ENCODE peak calls at places on chromosome X, in four cellular contexts. H is Peyer's patch, Y is left lung, C is left ventricle myocardium inferior. F is an unnamed sample.
A peak's percentile ranks its signal among the peaks of the same experiment; 100 is the strongest.

GRCh38 chrX:153970398-153971123 is 1.1 kb downstream of the HCFC1 start:
- DNase-seq in H (no peak), C (no peak), Y (peak; percentile 52), F (no peak)

GRCh38 chrX:101291204-101291603 is at the start of gene TAF7L:
- DNase-seq in H (no peak), C (no peak), Y (no peak), F (no peak)

GRCh38 chrX:142938793-142939192 is 86.9 kb upstream of the SPANXN4 start:
- DNase-seq in C (no peak), H (no peak), Y (no peak), F (no peak)

GRCh38 chrX:40266490-40267333 is 169.0 kb upstream of the BCOR start:
- DNase-seq in H (peak; percentile 77), Y (peak; percentile 71), C (peak; percentile 68), F (peak; percentile 82)

GRCh38 chrX:18698762-18699650 is 8.4 kb upstream of the PPEF1 start:
- DNase-seq in Y (no peak), C (no peak), H (no peak), F (no peak)

GRCh38 chrX:42567268-42567667 is 210.7 kb downstream of the PPP1R2C start:
- DNase-seq in H (no peak), Y (no peak), C (no peak), F (no peak)

GRCh38 chrX:70998402-70999027 is 67.6 kb upstream of the SLC7A3 start:
- DNase-seq in Y (no peak), C (no peak), H (no peak), F (no peak)

GRCh38 chrX:129545408-129545807 is 5.3 kb downstream of the OCRL start:
- DNase-seq in C (no peak), H (no peak), Y (no peak), F (no peak)

GRCh38 chrX:72169008-72169728 is 12.4 kb upstream of the PIN4 start:
- DNase-seq in H (peak; percentile 47), C (no peak), Y (no peak), F (no peak)

GRCh38 chrX:71052721-71053120 is 15.4 kb downstream of the SNX12 start:
- DNase-seq in H (no peak), C (no peak), Y (no peak), F (no peak)

GRCh38 chrX:10648608-10649007 is 28.2 kb upstream of the MID1 start:
- DNase-seq in H (no peak), Y (no peak), C (no peak), F (no peak)

GRCh38 chrX:48700951-48701653 is 4.6 kb downstream of the SUV39H1 start:
- DNase-seq in C (no peak), H (no peak), Y (no peak), F (no peak)

GRCh38 chrX:46941341-46941740 is 29.1 kb downstream of the JADE3 start:
- DNase-seq in Y (no peak), H (no peak), C (no peak), F (no peak)

GRCh38 chrX:110965409-110965808 is 130.6 kb upstream of the PAK3 start:
- DNase-seq in C (no peak), Y (no peak), H (no peak), F (no peak)

GRCh38 chrX:46447384-46447783 is 97.8 kb downstream of the ZNF674 start:
- DNase-seq in H (no peak), Y (no peak), C (no peak), F (no peak)

GRCh38 chrX:26848511-26848910 is 614.6 kb downstream of the PPP4R3C start:
- DNase-seq in C (no peak), Y (no peak), H (no peak), F (no peak)

GRCh38 chrX:71171110-71171801 is 26.6 kb downstream of the NLGN3 start:
- DNase-seq in C (no peak), H (no peak), Y (no peak), F (no peak)

GRCh38 chrX:153765138-153766079 is 1.4 kb downstream of the PLXNB3 start:
- DNase-seq in Y (no peak), C (no peak), H (no peak), F (peak; percentile 53)

GRCh38 chrX:152817082-152817744 is 13.3 kb downstream of the CETN2 start:
- DNase-seq in H (peak; percentile 73), C (no peak), Y (no peak), F (no peak)

GRCh38 chrX:129478516-129478915 is 44.8 kb downstream of the SMARCA1 start:
- DNase-seq in C (no peak), Y (no peak), H (no peak), F (no peak)

GRCh38 chrX:74535633-74536141 is 78.7 kb downstream of the RLIM start:
- DNase-seq in H (peak; percentile 85), Y (peak; percentile 64), C (peak; percentile 76), F (peak; percentile 77)

GRCh38 chrX:39935414-39936064 is 162.2 kb downstream of the BCOR start:
- DNase-seq in Y (no peak), H (no peak), C (no peak), F (no peak)

GRCh38 chrX:95076449-95076848 is 1402.4 kb downstream of the FAM133A start:
- DNase-seq in C (no peak), H (no peak), Y (no peak), F (no peak)

GRCh38 chrX:139508099-139508498 is 22.4 kb upstream of the F9 start:
- DNase-seq in C (no peak), Y (no peak), H (no peak), F (no peak)

GRCh38 chrX:114976321-114976720 is 41.1 kb downstream of the IL13RA2 start:
- DNase-seq in Y (no peak), H (no peak), C (no peak), F (no peak)

GRCh38 chrX:2967998-2968909 is 38.1 kb upstream of the ARSH start:
- DNase-seq in C (no peak), H (no peak), Y (peak; percentile 35), F (no peak)

GRCh38 chrX:17812763-17813162 is 48.3 kb downstream of the RAI2 start:
- DNase-seq in H (no peak), Y (no peak), C (no peak), F (no peak)

GRCh38 chrX:21383546-21383945 is 9.3 kb downstream of the CNKSR2 start:
- DNase-seq in H (no peak), C (no peak), Y (no peak), F (no peak)

GRCh38 chrX:70262952-70263567 is 3.1 kb upstream of the P2RY4 start:
- DNase-seq in Y (peak; percentile 39), C (peak; percentile 18), H (peak; percentile 64), F (no peak)

GRCh38 chrX:132022115-132022862 is 813 bp upstream of the STK26 start:
- DNase-seq in Y (no peak), C (no peak), H (no peak), F (peak; percentile 34)

GRCh38 chrX:141760761-141761160 is 62.2 kb upstream of the SPANXD start:
- DNase-seq in H (no peak), Y (no peak), C (no peak), F (no peak)

GRCh38 chrX:100647095-100647494 is 3.1 kb downstream of the SRPX2 start:
- DNase-seq in H (no peak), C (no peak), Y (no peak), F (peak; percentile 55)

GRCh38 chrX:147958316-147958715 is 22.8 kb upstream of the FMR1NB start:
- DNase-seq in Y (no peak), H (no peak), C (no peak), F (no peak)

GRCh38 chrX:50469206-50469605 is 1.4 kb downstream of the DGKK start:
- DNase-seq in C (no peak), Y (no peak), H (no peak), F (peak; percentile 37)

GRCh38 chrX:51395807-51396728 is 63.4 kb downstream of the NUDT10 start:
- DNase-seq in C (no peak), H (peak; percentile 70), Y (peak; percentile 35), F (no peak)

DNA sequence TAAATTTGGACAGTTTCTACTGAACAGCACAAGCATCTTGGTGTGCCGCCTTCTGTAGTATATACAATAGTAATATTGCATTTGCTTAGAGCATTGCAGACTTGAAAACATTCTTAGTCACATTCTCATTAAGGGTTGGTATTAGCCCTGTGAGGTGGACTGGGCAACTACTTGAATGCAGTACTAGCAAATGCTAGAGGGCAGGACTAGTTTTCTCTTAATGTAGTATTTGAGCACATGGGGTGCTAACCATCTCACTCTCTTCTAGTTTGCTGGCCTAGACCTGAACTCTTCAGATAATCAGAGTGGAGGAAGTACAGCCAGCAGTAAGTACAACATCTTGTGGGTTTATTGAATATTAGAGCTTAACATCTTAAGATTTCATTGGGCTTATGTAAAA is 3.2 kb downstream of the DDX3X start:
- DNase-seq in Y (no peak), C (no peak), H (no peak), F (no peak)
- H3K4me1 ChIP-seq in Y (peaks cover 36% of the 10 kb centered on the region), C (peaks cover 69% of the 10 kb centered on the region), H (no peaks in the 10 kb centered on the region), F (peaks cover 37% of the 10 kb centered on the region)

GRCh38 chrX:119479845-119480244 is 11.6 kb downstream of the SLC25A5 start:
- DNase-seq in H (no peak), C (no peak), Y (no peak), F (no peak)

GRCh38 chrX:119482497-119483480 is 14.5 kb downstream of the SLC25A5 start:
- DNase-seq in H (peak; percentile 82), C (peak; percentile 61), Y (peak; percentile 71), F (peak; percentile 69)

GRCh38 chrX:119481218-119481875 is 13.1 kb downstream of the SLC25A5 start:
- DNase-seq in Y (peak; percentile 63), C (peak; percentile 17), H (peak; percentile 69), F (no peak)

GRCh38 chrX:119478504-119478903 is 10.3 kb downstream of the SLC25A5 start:
- DNase-seq in H (no peak), Y (no peak), C (no peak), F (no peak)

GRCh38 chrX:119482041-119482440 is 13.8 kb downstream of the SLC25A5 start:
- DNase-seq in Y (no peak), C (no peak), H (no peak), F (no peak)
- H3K4me3 ChIP-seq in Y (peak overlapping the region; percentile 32), C (peak overlapping the region; percentile 64), H (peak overlapping the region; percentile 50), F (peak overlapping the region; percentile 63)

GRCh38 chrX:16664059-16664458 is 14.1 kb downstream of the S100G start:
- DNase-seq in H (no peak), Y (no peak), C (no peak), F (no peak)

GRCh38 chrX:16666541-16666940 is 16.6 kb downstream of the S100G start:
- DNase-seq in H (no peak), C (no peak), Y (no peak), F (no peak)

GRCh38 chrX:16665089-16665488 is 15.1 kb downstream of the S100G start:
- DNase-seq in H (no peak), C (no peak), Y (no peak), F (no peak)

GRCh38 chrX:16662402-16662801 is 12.4 kb downstream of the S100G start:
- DNase-seq in H (no peak), Y (no peak), C (no peak), F (no peak)

GRCh38 chrX:16664626-16665025 is 14.7 kb downstream of the S100G start:
- DNase-seq in Y (no peak), H (no peak), C (no peak), F (no peak)
- H3K27me3 ChIP-seq in Y (no peaks in the 10 kb centered on the region), H (no peaks in the 10 kb centered on the region), C (no peaks in the 10 kb centered on the region), F (peaks cover 28% of the 10 kb centered on the region)

GRCh38 chrX:124863303-124863702 is 456.4 kb upstream of the TEX13C start:
- DNase-seq in Y (no peak), H (no peak), C (no peak), F (no peak)
- H3K4me1 ChIP-seq in Y (no peaks in the 10 kb centered on the region), H (no peaks in the 10 kb centered on the region), C (no peaks in the 10 kb centered on the region), F (no peaks in the 10 kb centered on the region)

F was measured in psoas muscle.